ENCODE peak calls at places on chromosomes 6 and 20, in four cellular contexts. One of them, this sample, is unnamed.

GRCh38 chr6:167795874-167796667 is 30.6 kb upstream of the AFDN start:
- DNase-seq in pancreas: peak; percentile 43
- DNase-seq in OCI-LY7: no peak
- DNase-seq in choroid plexus epithelial cell: peak; percentile 5
- DNase-seq in this sample: no peak

GRCh38 chr6:132751306-132751705 is 6.4 kb downstream of the VNN2 start:
- DNase-seq in pancreas: no peak
- DNase-seq in OCI-LY7: no peak
- DNase-seq in choroid plexus epithelial cell: no peak
- DNase-seq in this sample: no peak

GRCh38 chr6:28474441-28475219 is 31.3 kb upstream of the ZSCAN23 start:
- DNase-seq in pancreas: no peak
- DNase-seq in OCI-LY7: peak; percentile 4
- DNase-seq in choroid plexus epithelial cell: peak; percentile 94
- DNase-seq in this sample: peak; percentile 65

GRCh38 chr6:5718231-5718947 is 288.3 kb downstream of the NRN1 start:
- DNase-seq in pancreas: no peak
- DNase-seq in OCI-LY7: peak; percentile 73
- DNase-seq in choroid plexus epithelial cell: no peak
- DNase-seq in this sample: no peak

GRCh38 chr6:127462391-127462790 is 3.2 kb upstream of the KIAA0408 start:
- DNase-seq in pancreas: no peak
- DNase-seq in OCI-LY7: no peak
- DNase-seq in choroid plexus epithelial cell: no peak
- DNase-seq in this sample: no peak

GRCh38 chr20:34525709-34526416 is 9.6 kb downstream of the DYNLRB1 start:
- DNase-seq in pancreas: peak; percentile 74
- DNase-seq in OCI-LY7: no peak
- DNase-seq in choroid plexus epithelial cell: peak; percentile 98
- DNase-seq in this sample: no peak

GRCh38 chr6:158559338-158559894 is 475 bp upstream of the TMEM181 start:
- DNase-seq in pancreas: no peak
- DNase-seq in OCI-LY7: no peak
- DNase-seq in choroid plexus epithelial cell: no peak
- DNase-seq in this sample: no peak

GRCh38 chr20:58930496-58930895 is 50.6 kb upstream of the NELFCD start:
- DNase-seq in pancreas: no peak
- DNase-seq in OCI-LY7: no peak
- DNase-seq in choroid plexus epithelial cell: no peak
- DNase-seq in this sample: no peak

GRCh38 chr6:69294862-69295261 is 501.9 kb downstream of the LMBRD1 start:
- DNase-seq in pancreas: no peak
- DNase-seq in OCI-LY7: no peak
- DNase-seq in choroid plexus epithelial cell: no peak
- DNase-seq in this sample: no peak

GRCh38 chr6:33297406-33297955 is 1.3 kb downstream of the RGL2 start:
- DNase-seq in pancreas: peak; percentile 65
- DNase-seq in OCI-LY7: peak; percentile 43
- DNase-seq in choroid plexus epithelial cell: no peak
- DNase-seq in this sample: peak; percentile 68

GRCh38 chr20:50190251-50191064 is at the start of gene CEBPB:
- DNase-seq in pancreas: peak; percentile 88
- DNase-seq in OCI-LY7: peak; percentile 90
- DNase-seq in choroid plexus epithelial cell: peak; percentile 93
- DNase-seq in this sample: peak; percentile 93

GRCh38 chr6:131281471-131282270 is 146.4 kb downstream of the AKAP7 start:
- DNase-seq in pancreas: no peak
- DNase-seq in OCI-LY7: peak; percentile 31
- DNase-seq in choroid plexus epithelial cell: peak; percentile 77
- DNase-seq in this sample: no peak

GRCh38 chr6:139254196-139254595 is 37.6 kb downstream of the TXLNB start:
- DNase-seq in pancreas: no peak
- DNase-seq in OCI-LY7: no peak
- DNase-seq in choroid plexus epithelial cell: no peak
- DNase-seq in this sample: no peak

GRCh38 chr20:39855799-39856198 is 833.2 kb downstream of the MAFB start:
- DNase-seq in pancreas: no peak
- DNase-seq in OCI-LY7: no peak
- DNase-seq in choroid plexus epithelial cell: peak; percentile 24
- DNase-seq in this sample: no peak

GRCh38 chr6:41055149-41055548 is 2.1 kb downstream of the APOBEC2 start:
- DNase-seq in pancreas: no peak
- DNase-seq in OCI-LY7: peak; percentile 64
- DNase-seq in choroid plexus epithelial cell: no peak
- DNase-seq in this sample: no peak

GRCh38 chr6:47371875-47372255 is 62.2 kb upstream of the TNFRSF21 start:
- DNase-seq in pancreas: no peak
- DNase-seq in OCI-LY7: no peak
- DNase-seq in choroid plexus epithelial cell: no peak
- DNase-seq in this sample: no peak

GRCh38 chr6:23308166-23308565 is 738.8 kb downstream of the HDGFL1 start:
- DNase-seq in pancreas: no peak
- DNase-seq in OCI-LY7: no peak
- DNase-seq in choroid plexus epithelial cell: no peak
- DNase-seq in this sample: no peak

GRCh38 chr6:25050356-25050755 is 114.6 kb upstream of the RIPOR2 start:
- DNase-seq in pancreas: no peak
- DNase-seq in OCI-LY7: peak; percentile 67
- DNase-seq in choroid plexus epithelial cell: peak; percentile 88
- DNase-seq in this sample: no peak

GRCh38 chr20:1266167-1266973 is at the start of gene SNPH:
- DNase-seq in pancreas: peak; percentile 67
- DNase-seq in OCI-LY7: peak; percentile 1
- DNase-seq in choroid plexus epithelial cell: peak; percentile 86
- DNase-seq in this sample: peak; percentile 82

GRCh38 chr6:132096245-132096644 is 145.1 kb upstream of the CCN2 start:
- DNase-seq in pancreas: no peak
- DNase-seq in OCI-LY7: no peak
- DNase-seq in choroid plexus epithelial cell: no peak
- DNase-seq in this sample: no peak

GRCh38 chr6:109891924-109892323 is 86.2 kb upstream of the GPR6 start:
- DNase-seq in pancreas: no peak
- DNase-seq in OCI-LY7: no peak
- DNase-seq in choroid plexus epithelial cell: no peak
- DNase-seq in this sample: no peak

GRCh38 chr20:39290575-39290974 is 328.4 kb downstream of the DHX35 start:
- DNase-seq in pancreas: no peak
- DNase-seq in OCI-LY7: no peak
- DNase-seq in choroid plexus epithelial cell: no peak
- DNase-seq in this sample: no peak

GRCh38 chr6:4281341-4282293 is 146.2 kb upstream of the ECI2 start:
- DNase-seq in pancreas: peak; percentile 43
- DNase-seq in OCI-LY7: peak; percentile 2
- DNase-seq in choroid plexus epithelial cell: peak; percentile 62
- DNase-seq in this sample: peak; percentile 75

GRCh38 chr20:49813305-49813974 is 812 bp downstream of the SLC9A8 start:
- DNase-seq in pancreas: no peak
- DNase-seq in OCI-LY7: no peak
- DNase-seq in choroid plexus epithelial cell: no peak
- DNase-seq in this sample: peak; percentile 60

GRCh38 chr6:166775180-166775922 is 148.3 kb upstream of the RPS6KA2 start:
- DNase-seq in pancreas: peak; percentile 26
- DNase-seq in OCI-LY7: peak; percentile 83
- DNase-seq in choroid plexus epithelial cell: peak; percentile 86
- DNase-seq in this sample: peak; percentile 87

GRCh38 chr20:41133709-41134361 is 3.5 kb upstream of the PLCG1 start:
- DNase-seq in pancreas: no peak
- DNase-seq in OCI-LY7: no peak
- DNase-seq in choroid plexus epithelial cell: no peak
- DNase-seq in this sample: peak; percentile 88

GRCh38 chr6:105363100-105363754 is 39.7 kb downstream of the PREP start:
- DNase-seq in pancreas: no peak
- DNase-seq in OCI-LY7: no peak
- DNase-seq in choroid plexus epithelial cell: peak; percentile 64
- DNase-seq in this sample: no peak

GRCh38 chr6:105364243-105364642 is 38.6 kb downstream of the PREP start:
- DNase-seq in pancreas: no peak
- DNase-seq in OCI-LY7: no peak
- DNase-seq in choroid plexus epithelial cell: peak; percentile 13
- DNase-seq in this sample: no peak

GRCh38 chr6:105357147-105357546 is 45.7 kb downstream of the PREP start:
- DNase-seq in pancreas: no peak
- DNase-seq in OCI-LY7: no peak
- DNase-seq in choroid plexus epithelial cell: no peak
- DNase-seq in this sample: no peak

GRCh38 chr6:105359419-105360366 is 43.2 kb downstream of the PREP start:
- DNase-seq in pancreas: no peak
- DNase-seq in OCI-LY7: no peak
- DNase-seq in choroid plexus epithelial cell: peak; percentile 94
- DNase-seq in this sample: peak; percentile 18
- TF ChIP-seq CTCF in pancreas: no peak
- TF ChIP-seq CTCF in OCI-LY7: no peak
- TF ChIP-seq CTCF in choroid plexus epithelial cell: peak; percentile 11
- TF ChIP-seq CTCF in this sample: no peak

GRCh38 chr20:10360878-10361277 is 73.1 kb downstream of the MKKS start:
- DNase-seq in pancreas: no peak
- DNase-seq in OCI-LY7: no peak
- DNase-seq in choroid plexus epithelial cell: no peak
- DNase-seq in this sample: no peak

GRCh38 chr20:10357061-10357708 is 76.8 kb downstream of the MKKS start:
- DNase-seq in pancreas: no peak
- DNase-seq in OCI-LY7: no peak
- DNase-seq in choroid plexus epithelial cell: no peak
- DNase-seq in this sample: no peak

GRCh38 chr20:10356628-10357027 is 77.4 kb downstream of the MKKS start:
- DNase-seq in pancreas: no peak
- DNase-seq in OCI-LY7: no peak
- DNase-seq in choroid plexus epithelial cell: no peak
- DNase-seq in this sample: no peak

GRCh38 chr20:10359621-10360040 is 74.4 kb downstream of the MKKS start:
- DNase-seq in pancreas: no peak
- DNase-seq in OCI-LY7: no peak
- DNase-seq in choroid plexus epithelial cell: peak; percentile 61
- DNase-seq in this sample: no peak

GRCh38 chr20:10357974-10358373 is 76.0 kb downstream of the MKKS start:
- DNase-seq in pancreas: no peak
- DNase-seq in OCI-LY7: no peak
- DNase-seq in choroid plexus epithelial cell: peak; percentile 54
- DNase-seq in this sample: no peak
- TF ChIP-seq CTCF in pancreas: no peak
- TF ChIP-seq CTCF in OCI-LY7: peak; percentile 50
- TF ChIP-seq CTCF in choroid plexus epithelial cell: peak; percentile 64
- TF ChIP-seq CTCF in this sample: no peak

DNA sequence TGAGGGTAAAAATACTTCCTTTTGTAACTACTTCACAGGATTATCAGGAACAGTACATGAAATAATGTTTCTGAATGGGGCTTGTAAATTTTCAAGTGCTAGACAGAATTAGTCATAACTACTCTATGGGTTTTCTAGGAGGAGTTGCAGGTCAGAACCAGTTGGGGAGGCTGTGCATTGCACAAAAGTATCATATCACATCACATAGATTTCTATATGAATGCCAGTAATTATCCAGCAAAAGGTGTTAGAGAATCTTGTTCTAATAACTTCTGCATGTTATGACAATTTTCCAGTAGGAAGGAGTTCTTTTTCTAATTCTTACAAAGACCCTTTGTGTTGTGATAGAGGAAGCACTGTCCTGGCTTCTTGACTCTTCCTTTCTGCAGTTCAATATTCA is 551.6 kb downstream of the COL12A1 start:
- DNase-seq in pancreas: no peak
- DNase-seq in OCI-LY7: no peak
- DNase-seq in choroid plexus epithelial cell: no peak
- DNase-seq in this sample: no peak
- TF ChIP-seq CTCF in pancreas: no peak
- TF ChIP-seq CTCF in OCI-LY7: no peak
- TF ChIP-seq CTCF in choroid plexus epithelial cell: no peak
- TF ChIP-seq CTCF in this sample: no peak

DNA sequence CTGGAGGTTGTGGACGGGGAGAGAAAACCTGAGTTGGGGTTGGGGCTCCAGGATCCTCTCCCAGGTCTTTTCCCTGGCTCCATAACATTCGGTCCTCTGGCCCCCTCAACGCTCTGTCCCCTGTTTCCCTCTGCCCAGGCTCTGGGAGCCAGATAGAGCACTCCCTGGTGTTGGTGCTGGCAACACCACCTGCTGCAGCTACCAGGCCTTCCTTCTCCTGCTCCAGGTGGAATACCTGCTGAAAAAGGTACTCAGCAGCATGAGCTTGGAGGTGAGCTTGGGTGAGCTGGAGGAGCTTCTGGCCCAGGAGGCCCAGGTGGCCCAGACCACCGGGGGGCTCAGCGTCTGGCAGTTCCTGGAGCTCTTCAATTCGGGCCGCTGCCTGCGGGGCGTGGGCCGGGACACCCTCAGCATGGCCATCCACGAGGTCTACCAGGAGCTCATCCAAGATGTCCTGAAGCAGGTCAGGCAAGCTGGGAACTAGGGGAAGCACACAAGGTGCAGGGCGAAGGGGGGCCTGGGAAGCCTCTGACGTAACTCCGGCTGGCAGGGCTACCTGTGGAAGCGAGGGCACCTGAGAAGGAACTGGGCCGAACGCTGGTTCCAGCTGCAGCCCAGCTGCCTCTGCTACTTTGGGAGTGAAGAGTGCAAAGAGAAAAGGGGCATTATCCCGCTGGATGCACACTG is 14.6 kb downstream of the DEF6 start:
- DNase-seq in pancreas: no peak
- DNase-seq in OCI-LY7: no peak
- DNase-seq in choroid plexus epithelial cell: no peak
- DNase-seq in this sample: no peak
- TF ChIP-seq CTCF in pancreas: no peak
- TF ChIP-seq CTCF in OCI-LY7: peak; percentile 46
- TF ChIP-seq CTCF in choroid plexus epithelial cell: no peak
- TF ChIP-seq CTCF in this sample: no peak

DNA sequence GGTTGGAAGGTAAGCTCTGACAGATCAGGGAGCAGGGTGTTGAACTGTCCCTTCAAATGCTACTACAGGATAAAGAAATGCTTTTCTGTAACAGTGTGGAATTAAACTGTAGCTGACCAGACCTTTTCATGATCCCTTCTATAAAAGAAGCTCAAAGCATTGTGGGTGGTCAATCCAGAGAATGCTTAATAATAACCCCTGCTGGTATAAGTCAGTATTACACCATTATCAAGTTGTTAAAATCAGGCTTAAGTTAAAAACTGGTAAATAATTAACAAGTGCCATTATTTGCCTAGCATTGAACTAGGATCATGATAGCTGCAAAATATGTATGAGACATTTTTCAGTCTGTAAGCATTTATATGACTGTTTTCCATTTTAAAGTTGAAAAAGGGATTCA is 468.9 kb downstream of the PKHD1 start:
- DNase-seq in pancreas: no peak
- DNase-seq in OCI-LY7: peak; percentile 22
- DNase-seq in choroid plexus epithelial cell: no peak
- DNase-seq in this sample: no peak
- TF ChIP-seq CTCF in pancreas: peak; percentile 19
- TF ChIP-seq CTCF in OCI-LY7: peak; percentile 72
- TF ChIP-seq CTCF in choroid plexus epithelial cell: no peak
- TF ChIP-seq CTCF in this sample: no peak

DNA sequence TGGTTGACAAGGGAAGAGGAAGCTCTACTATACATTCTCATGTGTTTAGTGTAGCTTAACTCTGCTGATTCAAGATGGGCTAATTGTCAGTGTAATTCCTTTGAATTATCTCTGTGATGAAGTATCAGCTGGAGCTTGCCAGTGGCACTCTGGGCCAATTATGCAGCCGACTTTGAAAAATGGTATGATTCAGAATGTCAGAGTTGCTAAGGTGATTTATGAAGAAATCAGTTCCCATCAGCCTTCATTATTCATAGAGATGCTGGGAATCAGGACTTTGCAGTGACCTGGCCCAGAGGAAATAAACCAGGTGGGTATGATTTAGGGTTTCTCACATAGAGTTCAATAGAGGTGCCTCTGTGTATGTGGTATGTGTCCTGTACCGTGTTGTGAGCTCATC is 33.4 kb downstream of the KCNS1 start:
- DNase-seq in pancreas: no peak
- DNase-seq in OCI-LY7: no peak
- DNase-seq in choroid plexus epithelial cell: peak; percentile 20
- DNase-seq in this sample: no peak
- TF ChIP-seq CTCF in pancreas: no peak
- TF ChIP-seq CTCF in OCI-LY7: no peak
- TF ChIP-seq CTCF in choroid plexus epithelial cell: no peak
- TF ChIP-seq CTCF in this sample: no peak

This sample was measured in GM13976.